ENCODE peak calls at places on chromosomes 16 and 17, in four cellular contexts. S, U, A and W are unnamed samples.

GRCh38 chr17:62800580-62800979 is 7.5 kb downstream of the MARCHF10 start:
- DNase-seq in U (no peak), A (no peak), S (no peak), W (no peak)

GRCh38 chr16:77335652-77336234 is 99.1 kb downstream of the ADAMTS18 start:
- DNase-seq in S (no peak), A (no peak), U (no peak), W (no peak)

GRCh38 chr16:55116165-55116894 is 185.7 kb downstream of the IRX5 start:
- DNase-seq in U (no peak), S (no peak), A (no peak), W (no peak)

GRCh38 chr16:23491490-23492391 is 18.6 kb downstream of the GGA2 start:
- DNase-seq in S (no peak), U (no peak), A (no peak), W (no peak)

GRCh38 chr17:69714659-69715058 is 300.2 kb downstream of the MAP2K6 start:
- DNase-seq in U (no peak), S (no peak), A (no peak), W (no peak)

GRCh38 chr16:57628782-57629181 is 352 bp downstream of the ADGRG1 start:
- DNase-seq in S (no peak), A (no peak), U (no peak), W (no peak)

GRCh38 chr17:79951361-79952264 is 84.1 kb downstream of the TBC1D16 start:
- DNase-seq in A (peak; percentile 47), S (no peak), U (no peak), W (no peak)

GRCh38 chr17:32161029-32161428 is 18.7 kb downstream of the RHOT1 start:
- DNase-seq in U (no peak), S (no peak), A (no peak), W (no peak)

GRCh38 chr17:81428945-81429344 is 33.7 kb downstream of the BAHCC1 start:
- DNase-seq in U (no peak), S (no peak), A (no peak), W (no peak)

GRCh38 chr17:13544292-13544691 is 57.4 kb downstream of the HS3ST3A1 start:
- DNase-seq in U (no peak), A (no peak), S (no peak), W (no peak)

GRCh38 chr16:83653785-83654184 is 154.0 kb upstream of the HSBP1 start:
- DNase-seq in S (no peak), A (no peak), U (no peak), W (no peak)

GRCh38 chr16:23129686-23130085 is 19.6 kb downstream of the USP31 start:
- DNase-seq in U (no peak), A (no peak), S (no peak), W (no peak)

GRCh38 chr17:58409432-58409831 is 7.9 kb downstream of the RNF43 start:
- DNase-seq in S (no peak), U (no peak), A (no peak), W (no peak)

GRCh38 chr17:77635176-77635575 is 323.3 kb upstream of the TNRC6C start:
- DNase-seq in U (no peak), S (no peak), A (no peak), W (no peak)

GRCh38 chr16:26905336-26905735 is 161.4 kb upstream of the C16orf82 start:
- DNase-seq in U (no peak), A (no peak), S (no peak), W (no peak)

GRCh38 chr17:46758614-46759013 is 59.9 kb downstream of the WNT3 start:
- DNase-seq in U (no peak), S (no peak), A (peak; percentile 40), W (no peak)

GRCh38 chr16:6611535-6611934 is 721.1 kb upstream of the RBFOX1 start:
- DNase-seq in A (no peak), S (peak; percentile 10), U (no peak), W (no peak)

GRCh38 chr17:65749479-65749878 is 188.0 kb upstream of the AXIN2 start:
- DNase-seq in S (no peak), U (no peak), A (peak; percentile 65), W (no peak)

GRCh38 chr17:49381033-49381432 is 19.0 kb upstream of the ZNF652 start:
- DNase-seq in S (peak; percentile 35), U (no peak), A (no peak), W (no peak)

GRCh38 chr16:4771646-4772045 is 4.7 kb upstream of the ZNF500 start:
- DNase-seq in A (no peak), S (no peak), U (no peak), W (no peak)

GRCh38 chr16:22375117-22375962 is 921 bp upstream of the CDR2 start:
- DNase-seq in A (peak; percentile 42), U (no peak), S (no peak), W (no peak)

GRCh38 chr17:57600092-57600491 is 145.0 kb downstream of the CCDC182 start:
- DNase-seq in A (no peak), U (no peak), S (no peak), W (no peak)

GRCh38 chr17:5123343-5124124 is 7.7 kb downstream of the USP6 start:
- DNase-seq in S (no peak), U (no peak), A (no peak), W (no peak)

GRCh38 chr16:15521758-15522509 is 87.5 kb downstream of the BMERB1 start:
- DNase-seq in U (no peak), A (no peak), S (peak; percentile 89), W (no peak)

GRCh38 chr16:4529085-4530060 is 9.2 kb downstream of the CDIP1 start:
- DNase-seq in S (no peak), U (peak; percentile 23), A (no peak), W (peak; percentile 37)

GRCh38 chr17:50532452-50533024 is at the start of gene EPN3:
- DNase-seq in S (no peak), U (no peak), A (no peak), W (no peak)

DNA sequence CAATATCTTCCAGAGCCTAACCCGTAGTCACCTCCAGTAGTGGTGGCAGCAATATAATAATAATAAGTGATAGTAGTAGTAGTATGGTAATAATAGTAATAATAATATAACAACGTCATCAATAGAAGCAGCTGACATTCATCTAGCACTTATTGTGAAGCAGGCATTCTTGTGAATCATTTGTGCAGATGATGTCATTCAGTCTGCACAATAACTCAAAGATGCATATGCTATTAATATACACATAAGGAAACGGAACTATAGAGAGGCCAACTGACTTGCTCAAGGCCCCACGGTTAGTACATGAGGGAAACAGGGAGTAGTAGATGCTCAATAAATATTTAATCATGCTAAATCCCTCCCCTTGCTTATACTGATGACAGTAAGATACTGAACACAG is 35.4 kb upstream of the GAN start:
- DNase-seq in A (no peak), S (no peak), U (no peak), W (no peak)
- TF ChIP-seq SP1 in A (no peak), S (no peak), U (no peak), W (no peak)

GRCh38 chr17:28244446-28244845 is 74.6 kb upstream of the TMEM97 start:
- DNase-seq in U (no peak), S (no peak), A (no peak), W (no peak)

GRCh38 chr17:28247671-28248556 is 71.1 kb upstream of the TMEM97 start:
- DNase-seq in S (no peak), U (no peak), A (no peak), W (no peak)

GRCh38 chr17:28252436-28252835 is 66.6 kb upstream of the TMEM97 start:
- DNase-seq in U (no peak), A (no peak), S (no peak), W (no peak)

GRCh38 chr17:28253663-28254062 is 65.3 kb upstream of the TMEM97 start:
- DNase-seq in S (no peak), A (no peak), U (no peak), W (no peak)

GRCh38 chr17:28249706-28250105 is 69.3 kb upstream of the TMEM97 start:
- DNase-seq in A (no peak), S (no peak), U (no peak), W (no peak)
- TF ChIP-seq TARDBP in A (no peak), S (no peak), U (no peak), W (no peak)

DNA sequence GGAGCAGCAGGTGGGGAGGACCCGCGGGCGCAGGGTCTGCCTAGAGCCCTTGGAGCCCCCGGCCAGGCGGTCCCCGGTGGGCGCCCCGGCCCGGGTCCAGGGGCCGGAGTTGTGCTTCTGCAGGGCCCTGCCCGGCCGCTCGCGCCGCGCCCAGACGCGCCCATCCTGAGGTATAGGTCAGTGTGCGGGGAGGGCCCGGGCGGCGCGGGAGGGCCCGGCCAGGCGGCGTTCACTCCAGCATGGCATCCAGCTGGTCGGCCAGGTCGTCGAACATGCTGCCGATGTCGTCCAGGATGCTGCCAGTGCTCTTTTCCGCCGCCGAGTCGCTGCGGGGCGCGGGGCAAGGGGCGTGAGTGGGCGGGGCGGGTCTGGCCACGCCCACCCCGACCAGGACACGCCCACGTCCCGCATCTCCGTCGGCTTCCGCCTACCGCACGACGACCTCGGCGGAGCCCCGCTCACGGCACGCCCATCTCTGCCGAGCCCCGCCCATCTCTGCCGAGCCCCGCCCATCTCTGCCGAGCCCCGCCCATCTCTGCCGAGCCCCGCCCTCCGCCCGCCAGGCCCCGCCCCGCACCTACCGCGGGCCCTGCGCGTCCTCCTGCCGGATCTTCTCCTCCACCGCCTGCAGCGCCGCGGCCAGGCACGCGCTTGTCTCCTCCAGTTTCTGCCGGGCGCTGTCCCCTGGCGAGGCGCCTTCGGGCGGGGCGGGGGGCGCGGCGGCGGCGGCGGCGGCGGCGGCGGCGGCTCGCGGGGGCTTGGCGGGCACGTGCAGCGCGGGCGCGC is 17.9 kb downstream of the CASKIN1 start:
- DNase-seq in S (peak; percentile 97), U (no peak), A (no peak), W (peak; percentile 98)
- TF ChIP-seq SP1 in S (peak; percentile 95), U (peak; percentile 44), A (peak; percentile 62), W (peak; percentile 68)

GRCh38 chr16:29779474-29779873 is 1.4 kb downstream of the ZG16 start:
- DNase-seq in A (peak; percentile 81), S (no peak), U (no peak), W (no peak)
- TF ChIP-seq TARDBP in A (no peak), S (no peak), U (no peak), W (no peak)

GRCh38 chr16:9437115-9437514 is 345.7 kb downstream of the HAPSTR1 start:
- DNase-seq in S (peak; percentile 33), U (no peak), A (peak; percentile 20), W (no peak)

GRCh38 chr16:9434659-9435058 is 343.2 kb downstream of the HAPSTR1 start:
- DNase-seq in U (no peak), S (no peak), A (no peak), W (no peak)

GRCh38 chr16:9436175-9436574 is 344.7 kb downstream of the HAPSTR1 start:
- DNase-seq in S (no peak), A (no peak), U (no peak), W (no peak)

GRCh38 chr16:9441021-9441420 is 349.6 kb downstream of the HAPSTR1 start:
- DNase-seq in U (no peak), S (no peak), A (peak; percentile 15), W (no peak)

GRCh38 chr16:9438991-9439390 is 347.5 kb downstream of the HAPSTR1 start:
- DNase-seq in S (no peak), U (no peak), A (no peak), W (no peak)
- TF ChIP-seq SP1 in S (no peak), U (no peak), A (no peak), W (no peak)